ENCODE peak calls at places on chromosomes 2 and 18, in ten cellular contexts. One of them, this sample, is unnamed.

GRCh38 chr18:44826418-44827259 is 146.0 kb downstream of the SETBP1 start:
- DNase-seq in upper lobe of right lung: no peak
- DNase-seq in cardiac fibroblast: peak
- DNase-seq in astrocyte of the spinal cord: peak
- DNase-seq in NCI-H1436: no peak
- DNase-seq in NCI-H1092 treated with DMSO at 0.1 percent for 48 hours: peak
- DNase-seq in GM23338: no peak
- DNase-seq in NCI-H774: peak
- DNase-seq in IMR-90: peak
- DNase-seq in HT1080: peak
- DNase-seq in this sample: peak

GRCh38 chr2:214389334-214389733 is 21.5 kb upstream of the VWC2L start:
- DNase-seq in astrocyte of the spinal cord: no peak
- DNase-seq in IMR-90: no peak
- DNase-seq in cardiac fibroblast: no peak
- DNase-seq in upper lobe of right lung: no peak
- DNase-seq in NCI-H1436: no peak
- DNase-seq in HT1080: no peak
- DNase-seq in NCI-H1092 treated with DMSO at 0.1 percent for 48 hours: no peak
- DNase-seq in GM23338: no peak
- DNase-seq in NCI-H774: no peak
- DNase-seq in this sample: no peak

GRCh38 chr2:240568678-240569522 is 616 bp downstream of the RNPEPL1 start:
- DNase-seq in GM23338: peak
- DNase-seq in cardiac fibroblast: peak
- DNase-seq in NCI-H774: peak
- DNase-seq in HT1080: peak
- DNase-seq in IMR-90: peak
- DNase-seq in upper lobe of right lung: peak
- DNase-seq in NCI-H1436: peak
- DNase-seq in NCI-H1092 treated with DMSO at 0.1 percent for 48 hours: peak
- DNase-seq in astrocyte of the spinal cord: peak
- DNase-seq in this sample: no peak

GRCh38 chr18:79385749-79386341 is 9.9 kb upstream of the NFATC1 start:
- DNase-seq in upper lobe of right lung: peak
- DNase-seq in GM23338: no peak
- DNase-seq in IMR-90: no peak
- DNase-seq in NCI-H1436: no peak
- DNase-seq in NCI-H774: no peak
- DNase-seq in NCI-H1092 treated with DMSO at 0.1 percent for 48 hours: no peak
- DNase-seq in cardiac fibroblast: no peak
- DNase-seq in HT1080: no peak
- DNase-seq in astrocyte of the spinal cord: no peak
- DNase-seq in this sample: no peak

GRCh38 chr18:47316924-47317323 is 65.5 kb upstream of the SKOR2 start:
- DNase-seq in NCI-H1436: no peak
- DNase-seq in upper lobe of right lung: no peak
- DNase-seq in HT1080: no peak
- DNase-seq in astrocyte of the spinal cord: no peak
- DNase-seq in NCI-H1092 treated with DMSO at 0.1 percent for 48 hours: no peak
- DNase-seq in GM23338: no peak
- DNase-seq in cardiac fibroblast: no peak
- DNase-seq in NCI-H774: no peak
- DNase-seq in IMR-90: no peak
- DNase-seq in this sample: no peak

GRCh38 chr2:171923206-171923605 is 945 bp downstream of the HAT1 start:
- DNase-seq in astrocyte of the spinal cord: peak
- DNase-seq in NCI-H774: peak
- DNase-seq in GM23338: peak
- DNase-seq in cardiac fibroblast: peak
- DNase-seq in upper lobe of right lung: peak
- DNase-seq in NCI-H1436: no peak
- DNase-seq in NCI-H1092 treated with DMSO at 0.1 percent for 48 hours: no peak
- DNase-seq in HT1080: peak
- DNase-seq in IMR-90: peak
- DNase-seq in this sample: no peak

GRCh38 chr18:36662000-36662399 is 166.8 kb downstream of the TPGS2 start:
- DNase-seq in NCI-H1092 treated with DMSO at 0.1 percent for 48 hours: no peak
- DNase-seq in GM23338: peak
- DNase-seq in NCI-H1436: no peak
- DNase-seq in NCI-H774: no peak
- DNase-seq in IMR-90: peak
- DNase-seq in HT1080: peak
- DNase-seq in astrocyte of the spinal cord: no peak
- DNase-seq in upper lobe of right lung: no peak
- DNase-seq in cardiac fibroblast: peak
- DNase-seq in this sample: peak

GRCh38 chr2:144944506-144945230 is 424.7 kb upstream of the ZEB2 start:
- DNase-seq in NCI-H774: no peak
- DNase-seq in NCI-H1092 treated with DMSO at 0.1 percent for 48 hours: no peak
- DNase-seq in IMR-90: peak
- DNase-seq in HT1080: no peak
- DNase-seq in cardiac fibroblast: peak
- DNase-seq in NCI-H1436: peak
- DNase-seq in astrocyte of the spinal cord: no peak
- DNase-seq in GM23338: no peak
- DNase-seq in upper lobe of right lung: no peak
- DNase-seq in this sample: peak

GRCh38 chr2:88545118-88545517 is 82.1 kb downstream of the EIF2AK3 start:
- DNase-seq in HT1080: peak
- DNase-seq in IMR-90: peak
- DNase-seq in upper lobe of right lung: no peak
- DNase-seq in astrocyte of the spinal cord: no peak
- DNase-seq in NCI-H1436: no peak
- DNase-seq in GM23338: peak
- DNase-seq in NCI-H774: no peak
- DNase-seq in cardiac fibroblast: peak
- DNase-seq in NCI-H1092 treated with DMSO at 0.1 percent for 48 hours: no peak
- DNase-seq in this sample: peak

GRCh38 chr2:113886479-113887383 is 3.2 kb upstream of the ACTR3 start:
- DNase-seq in NCI-H1092 treated with DMSO at 0.1 percent for 48 hours: no peak
- DNase-seq in cardiac fibroblast: peak
- DNase-seq in upper lobe of right lung: peak
- DNase-seq in NCI-H1436: no peak
- DNase-seq in NCI-H774: no peak
- DNase-seq in astrocyte of the spinal cord: peak
- DNase-seq in GM23338: no peak
- DNase-seq in IMR-90: peak
- DNase-seq in HT1080: peak
- DNase-seq in this sample: no peak

This sample was measured in mesendoderm.